ENCODE peak calls at places on chromosomes 7 and 10, in seven cellular contexts. D is MCF 10A, V is heart right ventricle, A is thoracic aorta, X is nephron progenitor cell, E is HepG2, Z is fibroblast of lung. Q is an unnamed sample.
A peak's percentile ranks its signal among the peaks of the same experiment; 100 is the strongest.

GRCh38 chr7:98341106-98341505 is 59.6 kb downstream of the BRI3 start:
- DNase-seq in D (no peak), V (no peak), A (no peak), X (no peak), E (no peak), Z (peak; percentile 84), Q (no peak)

GRCh38 chr7:1160665-1161010 is 642 bp upstream of the ZFAND2A start:
- DNase-seq in D (no peak), V (no peak), A (no peak), X (no peak), E (peak; percentile 63), Z (no peak), Q (no peak)

GRCh38 chr10:100656479-100656878 is 88.9 kb upstream of the PAX2 start:
- DNase-seq in D (peak; percentile 72), V (no peak), A (no peak), X (peak; percentile 71), E (no peak), Z (no peak), Q (no peak)

GRCh38 chr7:7688956-7689355 is 29.5 kb downstream of the RPA3 start:
- DNase-seq in D (no peak), V (peak; percentile 45), A (no peak), X (no peak), E (no peak), Z (no peak), Q (no peak)

GRCh38 chr10:73894245-73894971 is 16.5 kb upstream of the PLAU start:
- DNase-seq in D (peak; percentile 92), V (no peak), A (no peak), X (no peak), E (no peak), Z (peak; percentile 98), Q (no peak)

GRCh38 chr7:144398291-144398690 is 5.2 kb downstream of the NOBOX start:
- DNase-seq in D (no peak), V (no peak), A (no peak), X (no peak), E (no peak), Z (no peak), Q (no peak)

GRCh38 chr10:53379951-53380350 is 607.4 kb upstream of the MBL2 start:
- DNase-seq in D (no peak), V (no peak), A (no peak), X (no peak), E (no peak), Z (no peak), Q (no peak)

GRCh38 chr10:13453896-13454295 is 74.9 kb downstream of the BEND7 start:
- DNase-seq in D (no peak), V (no peak), A (no peak), X (no peak), E (no peak), Z (no peak), Q (no peak)

GRCh38 chr10:116765549-116766162 is 23.3 kb upstream of the HSPA12A start:
- DNase-seq in D (no peak), V (no peak), A (no peak), X (no peak), E (no peak), Z (no peak), Q (no peak)

GRCh38 chr7:1305873-1306272 is 73.2 kb downstream of the UNCX start:
- DNase-seq in D (no peak), V (no peak), A (no peak), X (no peak), E (no peak), Z (no peak), Q (no peak)

GRCh38 chr7:90025771-90026170 is 128.5 kb upstream of the STEAP1 start:
- DNase-seq in D (no peak), V (no peak), A (no peak), X (no peak), E (no peak), Z (no peak), Q (no peak)

GRCh38 chr7:29457565-29457971 is 106.1 kb upstream of the PRR15 start:
- DNase-seq in D (no peak), V (no peak), A (no peak), X (peak; percentile 44), E (no peak), Z (peak; percentile 47), Q (no peak)

GRCh38 chr7:134307320-134307719 is 9.4 kb downstream of the SLC35B4 start:
- DNase-seq in D (no peak), V (no peak), A (no peak), X (no peak), E (no peak), Z (peak; percentile 11), Q (no peak)

GRCh38 chr10:4708123-4708759 is 117.8 kb upstream of the AKR1E2 start:
- DNase-seq in D (peak; percentile 12), V (no peak), A (no peak), X (peak; percentile 17), E (peak; percentile 15), Z (no peak), Q (no peak)
- TF ChIP-seq CTCF in D (no peak), V (peak; percentile 36), A (no peak), X (peak; percentile 23), E (peak; percentile 27), Z (peak; percentile 14), Q (peak; percentile 35)

GRCh38 chr7:75738604-75738974 is at the start of gene HIP1:
- DNase-seq in D (no peak), V (no peak), A (peak; percentile 7), X (no peak), E (no peak), Z (no peak), Q (no peak)

GRCh38 chr7:75739796-75740672 is 1.3 kb upstream of the HIP1 start:
- DNase-seq in D (no peak), V (no peak), A (no peak), X (no peak), E (no peak), Z (no peak), Q (no peak)

GRCh38 chr7:75738975-75739795 is 444 bp upstream of the HIP1 start:
- DNase-seq in D (peak; percentile 98), V (peak; percentile 100), A (peak; percentile 97), X (peak; percentile 100), E (peak; percentile 92), Z (peak; percentile 98), Q (peak; percentile 100)

GRCh38 chr7:75743455-75743859 is 4.7 kb upstream of the HIP1 start:
- DNase-seq in D (no peak), V (peak; percentile 35), A (no peak), X (no peak), E (no peak), Z (no peak), Q (no peak)

DNA sequence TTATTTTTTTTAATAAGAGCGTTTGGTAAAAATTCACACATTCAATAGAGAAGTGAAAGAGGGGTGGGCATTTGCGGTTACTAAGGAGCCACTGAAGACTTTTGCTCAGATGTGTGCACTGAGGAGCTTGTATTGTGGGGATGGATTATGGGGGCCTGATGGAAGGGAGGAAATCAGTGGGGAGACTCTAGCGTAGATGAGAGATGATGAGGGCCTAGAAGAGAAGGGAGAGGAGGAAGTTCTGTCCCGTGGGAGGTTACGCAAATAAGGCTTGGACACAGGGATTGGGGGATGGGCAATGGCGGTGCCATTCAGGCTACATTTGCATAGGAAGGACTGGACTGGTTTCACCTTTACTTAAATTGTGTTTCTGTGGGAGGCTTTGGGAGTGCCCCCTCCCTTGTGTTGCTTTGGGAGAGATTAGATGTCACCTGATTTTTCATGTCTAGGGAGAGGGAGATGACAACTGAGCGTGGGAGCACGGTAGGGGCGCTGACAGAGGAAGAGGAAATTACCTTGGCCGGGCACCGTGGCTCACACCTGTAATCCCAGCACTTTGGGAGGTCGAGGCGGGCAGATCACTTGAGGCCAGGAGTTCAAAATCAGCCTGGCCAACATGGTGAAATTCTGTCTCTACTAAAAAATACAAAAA is 2.2 kb upstream of the HIP1 start:
- DNase-seq in D (no peak), V (peak; percentile 71), A (no peak), X (peak; percentile 52), E (peak; percentile 40), Z (no peak), Q (no peak)
- TF ChIP-seq CTCF in D (no peak), V (no peak), A (no peak), X (no peak), E (no peak), Z (no peak), Q (no peak)

GRCh38 chr10:106495931-106496330 is 668.6 kb downstream of the SORCS1 start:
- DNase-seq in D (no peak), V (no peak), A (no peak), X (no peak), E (no peak), Z (no peak), Q (no peak)

GRCh38 chr10:106498675-106499074 is 665.8 kb downstream of the SORCS1 start:
- DNase-seq in D (no peak), V (no peak), A (no peak), X (no peak), E (no peak), Z (no peak), Q (no peak)

GRCh38 chr10:106487726-106488125 is 676.8 kb downstream of the SORCS1 start:
- DNase-seq in D (no peak), V (no peak), A (no peak), X (no peak), E (no peak), Z (no peak), Q (no peak)

GRCh38 chr10:106493166-106493565 is 671.3 kb downstream of the SORCS1 start:
- DNase-seq in D (no peak), V (no peak), A (no peak), X (no peak), E (no peak), Z (no peak), Q (no peak)
- TF ChIP-seq CTCF in D (no peak), V (no peak), A (no peak), X (no peak), E (no peak), Z (no peak), Q (no peak)

GRCh38 chr10:128859738-128860386 is 607.2 kb upstream of the MGMT start:
- DNase-seq in D (peak; percentile 63), V (peak; percentile 49), A (no peak), X (peak; percentile 48), E (peak; percentile 24), Z (peak; percentile 1), Q (no peak)
- TF ChIP-seq CTCF in D (peak; percentile 40), V (peak; percentile 61), A (peak; percentile 14), X (peak; percentile 55), E (peak; percentile 54), Z (no peak), Q (peak; percentile 65)

GRCh38 chr10:10053051-10053450 is 964.6 kb upstream of the CELF2 start:
- DNase-seq in D (no peak), V (no peak), A (no peak), X (no peak), E (no peak), Z (peak; percentile 13), Q (no peak)

GRCh38 chr10:10055656-10056445 is 961.8 kb upstream of the CELF2 start:
- DNase-seq in D (no peak), V (no peak), A (no peak), X (no peak), E (no peak), Z (peak; percentile 25), Q (no peak)

DNA sequence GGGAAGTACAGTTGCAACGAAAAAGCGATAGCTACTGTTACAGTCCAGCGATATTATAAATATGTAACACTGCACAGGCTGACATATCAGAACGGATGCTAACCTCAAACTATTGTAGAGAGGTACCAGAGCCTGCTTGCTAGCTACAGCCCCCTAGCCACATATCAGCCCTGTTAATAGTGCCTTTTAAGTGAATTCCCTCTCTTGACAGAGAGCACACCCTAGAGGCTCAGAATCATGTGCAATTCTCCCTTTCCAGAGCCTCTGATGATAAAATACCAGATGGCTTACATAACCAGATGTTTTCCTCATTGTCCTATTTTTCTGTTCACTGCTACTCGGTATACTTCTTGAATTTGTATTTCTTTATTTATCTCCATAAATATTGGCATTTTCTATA is 960.7 kb upstream of the CELF2 start:
- DNase-seq in D (no peak), V (no peak), A (no peak), X (no peak), E (no peak), Z (peak; percentile 5), Q (no peak)
- TF ChIP-seq CTCF in D (peak; percentile 5), V (no peak), A (no peak), X (no peak), E (no peak), Z (no peak), Q (no peak)

Q was measured in progenitor cell of endocrine pancreas.